ENCODE peak calls at places on chromosomes 12 and 14, in seven cellular contexts. B, O, Z, G, L, W and U are unnamed samples.
A peak's percentile ranks its signal among the peaks of the same experiment; 100 is the strongest.

GRCh38 chr14:83085725-83086124 is 1552.1 kb upstream of the SEL1L start:
- DNase-seq in B (no peak), O (no peak), Z (no peak), G (no peak), L (no peak), W (no peak), U (no peak)

GRCh38 chr12:130335517-130336392 is 1.9 kb upstream of the PIWIL1 start:
- DNase-seq in B (no peak), O (no peak), Z (peak; percentile 27), G (peak; percentile 61), L (no peak), W (peak; percentile 64), U (peak; percentile 58)

GRCh38 chr12:131690320-131690719 is 20.6 kb upstream of the SFSWAP start:
- DNase-seq in B (no peak), O (no peak), Z (no peak), G (no peak), L (no peak), W (no peak), U (no peak)

GRCh38 chr12:15757553-15758255 is 31.5 kb downstream of the EPS8 start:
- DNase-seq in B (no peak), O (no peak), Z (no peak), G (peak; percentile 99), L (no peak), W (peak; percentile 98), U (no peak)

GRCh38 chr14:52020315-52020714 is 31.0 kb downstream of the RTRAF start:
- DNase-seq in B (no peak), O (no peak), Z (no peak), G (no peak), L (no peak), W (no peak), U (no peak)

GRCh38 chr14:50462111-50462510 is 65.4 kb upstream of the CDKL1 start:
- DNase-seq in B (no peak), O (no peak), Z (no peak), G (no peak), L (no peak), W (no peak), U (peak; percentile 63)

GRCh38 chr14:33452982-33453381 is 497.9 kb downstream of the EGLN3 start:
- DNase-seq in B (no peak), O (no peak), Z (no peak), G (no peak), L (no peak), W (no peak), U (no peak)

GRCh38 chr12:109744991-109745942 is 31.6 kb downstream of the FAM222A start:
- DNase-seq in B (no peak), O (no peak), Z (no peak), G (no peak), L (peak; percentile 35), W (no peak), U (no peak)

GRCh38 chr14:73567365-73567764 is 1.6 kb upstream of the ACOT2 start:
- DNase-seq in B (no peak), O (no peak), Z (no peak), G (no peak), L (no peak), W (no peak), U (no peak)
- H3K4me3 ChIP-seq in B (no peak overlapping the region), O (no peak overlapping the region), Z (no peak overlapping the region), G (no peak overlapping the region), L (no peak overlapping the region), W (peak overlapping the region; percentile 74), U (no peak overlapping the region)

DNA sequence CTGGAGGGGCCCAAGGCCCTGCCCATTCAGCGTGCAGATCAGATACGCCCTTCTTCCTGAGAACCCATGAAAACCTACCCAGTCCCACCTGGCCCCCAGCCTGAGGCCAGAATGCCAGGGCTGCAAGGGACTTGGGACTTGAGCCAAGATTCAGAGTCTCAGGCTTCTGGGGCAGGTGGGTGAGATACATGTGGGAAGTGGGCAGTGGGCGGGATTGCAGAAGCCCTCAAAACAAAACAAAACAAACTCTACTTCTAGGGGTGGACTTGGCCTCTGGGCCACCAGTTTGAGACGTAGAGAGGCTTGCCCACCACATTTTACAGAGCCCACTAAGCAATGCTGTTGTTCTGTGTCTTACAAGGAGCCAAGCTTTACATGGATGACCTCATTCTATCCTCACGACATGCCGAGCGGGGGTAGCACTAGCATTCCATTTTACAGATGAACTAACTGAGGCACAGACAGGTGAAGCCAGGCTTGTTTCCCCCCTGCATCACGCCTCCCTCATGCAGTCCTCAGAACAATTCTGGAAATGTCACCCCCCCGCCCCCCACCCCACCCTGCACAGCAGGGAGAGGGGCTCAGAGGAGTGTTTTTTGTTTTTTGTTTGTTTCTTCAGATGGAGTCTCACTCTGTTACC is 1.7 kb downstream of the SLC8B1 start:
- DNase-seq in B (no peak), O (no peak), Z (no peak), G (no peak), L (no peak), W (no peak), U (no peak)
- H3K4me3 ChIP-seq in B (peak overlapping the region; percentile 88), O (peak overlapping the region; percentile 85), Z (no peak overlapping the region), G (no peak overlapping the region), L (peak overlapping the region; percentile 56), W (no peak overlapping the region), U (no peak overlapping the region)

DNA sequence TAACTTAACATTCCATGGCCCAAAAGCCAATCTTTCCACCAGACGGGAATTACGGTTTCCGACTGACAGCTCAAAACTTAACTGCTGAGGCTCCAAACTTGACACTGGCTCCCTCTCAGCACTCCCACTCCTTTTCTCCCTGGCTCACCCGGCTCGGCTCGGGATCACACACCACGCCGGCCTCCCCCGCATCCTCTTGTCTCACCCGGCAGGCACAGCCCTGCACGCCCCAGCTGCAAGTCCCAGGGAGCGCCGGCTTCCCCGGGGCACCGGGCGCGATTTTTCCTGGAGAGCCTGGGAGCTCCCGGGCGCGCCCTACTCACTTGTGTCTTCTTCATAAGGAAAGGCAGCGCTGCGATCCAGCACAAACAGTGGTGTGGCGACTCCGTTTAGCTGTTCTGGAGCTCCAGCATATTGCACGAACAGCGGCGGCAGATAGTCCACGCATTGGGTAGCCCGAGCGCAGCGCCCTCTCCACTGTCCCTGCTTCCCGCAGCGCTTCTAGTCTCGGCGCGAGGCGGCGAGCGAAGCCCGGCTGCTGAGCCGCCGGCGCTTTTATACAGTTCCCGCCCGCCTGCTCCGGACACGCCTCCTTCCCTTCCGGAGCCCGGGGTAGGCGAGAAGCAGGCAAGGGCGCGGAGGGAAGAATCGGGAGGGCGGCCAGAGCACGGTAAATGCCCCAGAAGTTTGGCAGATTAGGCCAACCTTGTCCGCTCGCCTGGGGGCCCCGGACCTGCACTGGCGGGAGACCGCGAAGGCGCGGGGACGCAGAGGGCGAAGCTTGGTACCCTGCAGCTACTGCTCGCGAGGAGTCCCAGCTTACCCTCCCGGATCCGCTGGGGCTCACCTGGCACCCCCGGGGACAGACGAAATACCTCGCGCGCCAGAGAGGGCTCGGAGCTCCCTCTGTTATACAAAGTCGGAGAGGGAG is at the start of gene KITLG:
- DNase-seq in B (peak; percentile 82), O (peak; percentile 86), Z (no peak), G (peak; percentile 82), L (peak; percentile 89), W (peak; percentile 95), U (no peak)
- H3K4me3 ChIP-seq in B (peak within 1 kb of the TSS; percentile 87), O (peak within 1 kb of the TSS; percentile 77), Z (no peak within 1 kb of the TSS), G (peak within 1 kb of the TSS; percentile 89), L (peak within 1 kb of the TSS; percentile 50), W (peak within 1 kb of the TSS; percentile 95), U (no peak within 1 kb of the TSS)

GRCh38 chr12:65740873-65741600 is 83.2 kb upstream of the HMGA2 start:
- DNase-seq in B (peak; percentile 74), O (peak; percentile 75), Z (no peak), G (peak; percentile 66), L (peak; percentile 85), W (peak; percentile 88), U (no peak)
- H3K4me3 ChIP-seq in B (peak overlapping the region; percentile 73), O (peak overlapping the region; percentile 64), Z (no peak overlapping the region), G (peak overlapping the region; percentile 64), L (peak overlapping the region; percentile 52), W (peak overlapping the region; percentile 80), U (no peak overlapping the region)